ENCODE peak calls at places on chromosomes 3 and 15, in four cellular contexts. I is H1, Y is IMR-90, S is H9. T is an unnamed sample.

GRCh38 chr15:62957130-62957529 is 85.4 kb upstream of the TPM1 start:
- DNase-seq in Y (peak), I (no peak), S (no peak), T (no peak)

GRCh38 chr3:57292895-57293526 is 526 bp upstream of the ASB14 start:
- DNase-seq in Y (no peak), I (no peak), S (no peak), T (no peak)

GRCh38 chr3:25580534-25580933 is 84.2 kb downstream of the TOP2B start:
- DNase-seq in S (no peak), I (no peak), Y (no peak), T (no peak)

GRCh38 chr15:97961067-97961954 is 808 bp downstream of the ARRDC4 start:
- DNase-seq in I (peak), Y (peak), S (peak), T (peak)

GRCh38 chr15:79265167-79265566 is 17.4 kb upstream of the ANKRD34C start:
- DNase-seq in Y (no peak), I (no peak), S (no peak), T (peak)

GRCh38 chr15:65595960-65596359 is 15.0 kb downstream of the INTS14 start:
- DNase-seq in S (no peak), Y (no peak), I (no peak), T (peak)

GRCh38 chr3:196640501-196640968 is 1.0 kb downstream of the NRROS start:
- DNase-seq in S (no peak), Y (no peak), I (no peak), T (no peak)

GRCh38 chr3:14286887-14287496 is 108.4 kb downstream of the LSM3 start:
- DNase-seq in Y (no peak), I (no peak), S (no peak), T (no peak)

GRCh38 chr15:97196066-97197027 is 764.2 kb upstream of the ARRDC4 start:
- DNase-seq in I (no peak), Y (no peak), S (no peak), T (no peak)

GRCh38 chr3:81195483-81195882 is 566.0 kb downstream of the GBE1 start:
- DNase-seq in Y (no peak), I (no peak), S (no peak), T (no peak)

GRCh38 chr3:39524107-39524506 is 56.6 kb downstream of the MOBP start:
- DNase-seq in I (no peak), S (no peak), Y (no peak), T (peak)

GRCh38 chr15:98727115-98728040 is 79.0 kb downstream of the IGF1R start:
- DNase-seq in I (peak), S (peak), Y (peak), T (peak)

GRCh38 chr3:79032686-79033318 is 735.0 kb downstream of the ROBO1 start:
- DNase-seq in S (no peak), Y (peak), I (no peak), T (peak)

GRCh38 chr3:42179110-42179725 is 86.8 kb downstream of the CCK start:
- DNase-seq in I (no peak), Y (peak), S (peak), T (peak)

GRCh38 chr15:27956285-27956684 is 142.8 kb downstream of the OCA2 start:
- DNase-seq in I (no peak), Y (no peak), S (no peak), T (peak)

GRCh38 chr3:17946619-17947018 is 204.2 kb upstream of the TBC1D5 start:
- DNase-seq in S (no peak), I (no peak), Y (no peak), T (no peak)

GRCh38 chr3:151976211-151977050 is 103.0 kb downstream of the SUCNR1 start:
- DNase-seq in S (no peak), I (no peak), Y (peak), T (peak)

GRCh38 chr3:120147072-120147871 is 53.0 kb upstream of the GSK3B start:
- DNase-seq in S (peak), Y (no peak), I (no peak), T (peak)

GRCh38 chr3:182690163-182690562 is 103.1 kb upstream of the ATP11B start:
- DNase-seq in I (no peak), Y (no peak), S (no peak), T (peak)

GRCh38 chr15:98954411-98954810 is 53.2 kb downstream of the PGPEP1L start:
- DNase-seq in Y (peak), S (no peak), I (no peak), T (no peak)

GRCh38 chr3:113927556-113927955 is 20.3 kb upstream of the ZDHHC23 start:
- DNase-seq in I (no peak), S (no peak), Y (no peak), T (no peak)

GRCh38 chr3:195181781-195182469 is 89.0 kb downstream of the XXYLT1 start:
- DNase-seq in Y (no peak), S (no peak), I (no peak), T (no peak)

GRCh38 chr15:83285979-83286553 is 1.6 kb upstream of the BNC1 start:
- DNase-seq in S (no peak), Y (peak), I (no peak), T (peak)

GRCh38 chr3:151085227-151085888 is at the start of gene MED12L:
- DNase-seq in Y (peak), I (no peak), S (peak), T (peak)

GRCh38 chr3:48140284-48140683 is 47.9 kb downstream of the CDC25A start:
- DNase-seq in I (no peak), Y (no peak), S (no peak), T (no peak)

GRCh38 chr3:10198761-10199688 is 34.3 kb downstream of the IRAK2 start:
- DNase-seq in S (no peak), Y (peak), I (no peak), T (no peak)

GRCh38 chr15:60835000-60835399 is 356.1 kb upstream of the ICE2 start:
- DNase-seq in I (no peak), Y (no peak), S (no peak), T (no peak)

GRCh38 chr3:17551333-17551732 is 191.1 kb downstream of the TBC1D5 start:
- DNase-seq in S (no peak), I (no peak), Y (no peak), T (no peak)

GRCh38 chr3:197363553-197364409 is 65.4 kb upstream of the DLG1 start:
- DNase-seq in S (no peak), Y (no peak), I (no peak), T (peak)

GRCh38 chr15:42178056-42178455 is 21.6 kb upstream of the PLA2G4F start:
- DNase-seq in S (no peak), Y (no peak), I (no peak), T (peak)

GRCh38 chr15:34628577-34629152 is 45.2 kb upstream of the GOLGA8B start:
- DNase-seq in S (no peak), Y (peak), I (no peak), T (no peak)

GRCh38 chr3:165568907-165569462 is 268.2 kb downstream of the BCHE start:
- DNase-seq in I (no peak), Y (no peak), S (no peak), T (no peak)
- H3K56ac ChIP-seq in I (no peak), Y (no peak), S (no peak), T (no peak)

GRCh38 chr3:172726370-172726769 is 15.5 kb upstream of the NCEH1 start:
- DNase-seq in S (no peak), Y (peak), I (no peak), T (no peak)
- H2BK15ac ChIP-seq in S (no peak), Y (no peak), I (no peak), T (no peak)

GRCh38 chr3:178140491-178140890 is 395.7 kb upstream of the KCNMB2 start:
- DNase-seq in I (no peak), Y (peak), S (no peak), T (no peak)

GRCh38 chr3:178137206-178137605 is 399.0 kb upstream of the KCNMB2 start:
- DNase-seq in Y (peak), I (no peak), S (no peak), T (no peak)

GRCh38 chr3:178139116-178139515 is 397.1 kb upstream of the KCNMB2 start:
- DNase-seq in I (no peak), Y (no peak), S (no peak), T (no peak)

GRCh38 chr3:178137831-178138230 is 398.4 kb upstream of the KCNMB2 start:
- DNase-seq in S (no peak), I (no peak), Y (no peak), T (no peak)
- H3K18ac ChIP-seq in S (no peak), I (no peak), Y (no peak), T (no peak)

DNA sequence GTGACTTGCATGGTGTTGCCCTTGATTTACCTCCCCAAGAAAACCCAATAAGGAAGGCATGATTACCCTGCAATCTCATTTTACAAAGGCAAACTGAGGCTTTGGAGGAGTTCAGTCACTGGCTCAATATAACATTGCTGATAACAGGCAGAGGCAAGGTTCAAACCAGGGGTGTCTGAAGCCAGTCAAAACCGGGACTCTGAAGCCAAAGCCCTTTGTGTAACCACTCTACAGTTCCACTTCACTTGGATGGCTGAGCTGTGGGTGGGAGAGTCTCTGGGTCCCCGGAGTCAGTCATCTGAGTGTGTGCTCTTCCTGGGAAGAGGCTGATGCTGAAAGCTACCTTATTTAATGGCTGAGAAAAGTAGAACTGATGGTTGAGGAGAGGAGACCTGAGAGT is 104.0 kb upstream of the BCL6 start:
- DNase-seq in Y (no peak), I (no peak), S (no peak), T (no peak)
- H3K56ac ChIP-seq in Y (no peak), I (no peak), S (no peak), T (no peak)

GRCh38 chr3:100209948-100210776 is 50.6 kb upstream of the TBC1D23 start:
- DNase-seq in S (no peak), Y (peak), I (no peak), T (no peak)
- H2BK15ac ChIP-seq in S (no peak), Y (peak), I (no peak), T (no peak)

GRCh38 chr3:193732827-193733226 is 139.8 kb downstream of the OPA1 start:
- DNase-seq in S (no peak), I (no peak), Y (no peak), T (no peak)

GRCh38 chr3:193736616-193737015 is 143.6 kb downstream of the OPA1 start:
- DNase-seq in S (no peak), I (no peak), Y (no peak), T (no peak)

GRCh38 chr3:193737191-193737751 is 144.3 kb downstream of the OPA1 start:
- DNase-seq in I (no peak), S (no peak), Y (no peak), T (no peak)

GRCh38 chr3:193735850-193736249 is 142.8 kb downstream of the OPA1 start:
- DNase-seq in I (no peak), S (no peak), Y (no peak), T (no peak)

DNA sequence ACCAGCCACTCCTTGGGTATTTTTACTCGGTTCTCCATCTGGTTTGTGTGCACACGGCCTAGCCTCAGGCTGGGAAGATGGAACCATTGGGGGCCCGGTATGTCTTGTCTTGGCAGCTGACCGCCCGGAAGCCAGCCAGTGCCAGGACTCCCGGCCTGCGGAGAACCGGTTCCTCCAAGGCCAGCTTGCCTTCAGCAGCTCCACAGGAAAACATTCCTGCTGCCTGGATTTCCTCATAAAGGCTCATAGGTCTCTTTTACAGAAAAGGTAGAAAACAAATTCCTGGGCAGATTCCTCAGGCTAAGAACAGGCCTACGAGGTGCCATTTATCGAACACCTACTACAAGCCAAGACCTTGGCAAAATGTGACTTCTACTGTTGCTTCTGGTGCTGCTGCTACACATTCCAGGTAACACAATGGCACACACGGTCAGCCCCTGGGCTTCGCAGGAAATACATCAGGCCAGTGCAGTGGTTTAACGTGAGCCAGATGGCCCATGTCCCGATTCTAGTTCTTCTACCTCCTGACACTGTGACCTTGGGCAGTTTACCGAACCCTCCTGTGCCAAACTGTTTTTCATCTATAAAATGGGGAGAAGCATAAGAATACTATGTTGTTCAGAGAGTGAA is 141.8 kb downstream of the OPA1 start:
- DNase-seq in Y (no peak), S (no peak), I (no peak), T (no peak)
- H3K18ac ChIP-seq in Y (no peak), S (no peak), I (no peak), T (no peak)